ENCODE peak calls at places on chromosomes 6 and 20, in four cellular contexts. One of them, this sample, is unnamed.

GRCh38 chr6:26032387-26033131 is 54.7 kb upstream of the HFE start:
- DNase-seq in EL: peak
- DNase-seq in activated T-cell treated with anti-CD3 and anti-CD28 coated beads, Interleukin-2, amount 50 U/mL, for 72 hours: peak
- DNase-seq in effector CD8-positive, alpha-beta T cell: no peak
- DNase-seq in this sample: no peak

GRCh38 chr6:81752969-81753708 is 658 bp upstream of the TENT5A start:
- DNase-seq in effector CD8-positive, alpha-beta T cell: peak
- DNase-seq in EL: peak
- DNase-seq in activated T-cell treated with anti-CD3 and anti-CD28 coated beads, Interleukin-2, amount 50 U/mL, for 72 hours: peak
- DNase-seq in this sample: peak

GRCh38 chr6:135116566-135116965 is 61.9 kb upstream of the HBS1L start:
- DNase-seq in EL: no peak
- DNase-seq in activated T-cell treated with anti-CD3 and anti-CD28 coated beads, Interleukin-2, amount 50 U/mL, for 72 hours: peak
- DNase-seq in effector CD8-positive, alpha-beta T cell: no peak
- DNase-seq in this sample: no peak

GRCh38 chr20:62724692-62725595 is 16.3 kb downstream of the NTSR1 start:
- DNase-seq in EL: peak
- DNase-seq in effector CD8-positive, alpha-beta T cell: no peak
- DNase-seq in activated T-cell treated with anti-CD3 and anti-CD28 coated beads, Interleukin-2, amount 50 U/mL, for 72 hours: no peak
- DNase-seq in this sample: no peak

GRCh38 chr6:16254535-16254934 is 16.1 kb downstream of the GMPR start:
- DNase-seq in effector CD8-positive, alpha-beta T cell: no peak
- DNase-seq in EL: no peak
- DNase-seq in activated T-cell treated with anti-CD3 and anti-CD28 coated beads, Interleukin-2, amount 50 U/mL, for 72 hours: no peak
- DNase-seq in this sample: no peak

GRCh38 chr6:76861403-76861802 is 601.9 kb downstream of the HTR1B start:
- DNase-seq in effector CD8-positive, alpha-beta T cell: no peak
- DNase-seq in activated T-cell treated with anti-CD3 and anti-CD28 coated beads, Interleukin-2, amount 50 U/mL, for 72 hours: no peak
- DNase-seq in EL: peak
- DNase-seq in this sample: no peak

GRCh38 chr6:28896505-28897392 is 27.0 kb downstream of the TRIM27 start:
- DNase-seq in EL: peak
- DNase-seq in activated T-cell treated with anti-CD3 and anti-CD28 coated beads, Interleukin-2, amount 50 U/mL, for 72 hours: peak
- DNase-seq in effector CD8-positive, alpha-beta T cell: peak
- DNase-seq in this sample: peak

GRCh38 chr20:34350095-34350494 is 13.0 kb upstream of the ITCH start:
- DNase-seq in activated T-cell treated with anti-CD3 and anti-CD28 coated beads, Interleukin-2, amount 50 U/mL, for 72 hours: no peak
- DNase-seq in effector CD8-positive, alpha-beta T cell: no peak
- DNase-seq in EL: no peak
- DNase-seq in this sample: no peak

GRCh38 chr6:47922391-47922790 is 140.6 kb downstream of the OPN5 start:
- DNase-seq in effector CD8-positive, alpha-beta T cell: no peak
- DNase-seq in EL: no peak
- DNase-seq in activated T-cell treated with anti-CD3 and anti-CD28 coated beads, Interleukin-2, amount 50 U/mL, for 72 hours: no peak
- DNase-seq in this sample: no peak

GRCh38 chr6:97669191-97669651 is 386.2 kb upstream of the MMS22L start:
- DNase-seq in effector CD8-positive, alpha-beta T cell: no peak
- DNase-seq in EL: peak
- DNase-seq in activated T-cell treated with anti-CD3 and anti-CD28 coated beads, Interleukin-2, amount 50 U/mL, for 72 hours: peak
- DNase-seq in this sample: no peak

GRCh38 chr6:36129889-36130671 is at the start of gene MAPK13:
- DNase-seq in effector CD8-positive, alpha-beta T cell: no peak
- DNase-seq in EL: no peak
- DNase-seq in activated T-cell treated with anti-CD3 and anti-CD28 coated beads, Interleukin-2, amount 50 U/mL, for 72 hours: peak
- DNase-seq in this sample: no peak

GRCh38 chr6:12637960-12638641 is 78.5 kb upstream of the PHACTR1 start:
- DNase-seq in effector CD8-positive, alpha-beta T cell: no peak
- DNase-seq in EL: peak
- DNase-seq in activated T-cell treated with anti-CD3 and anti-CD28 coated beads, Interleukin-2, amount 50 U/mL, for 72 hours: peak
- DNase-seq in this sample: no peak

GRCh38 chr20:4233520-4233919 is 218.2 kb upstream of the RNF24 start:
- DNase-seq in activated T-cell treated with anti-CD3 and anti-CD28 coated beads, Interleukin-2, amount 50 U/mL, for 72 hours: no peak
- DNase-seq in EL: no peak
- DNase-seq in effector CD8-positive, alpha-beta T cell: no peak
- DNase-seq in this sample: no peak

GRCh38 chr20:50666709-50667310 is 24.5 kb downstream of the RIPOR3 start:
- DNase-seq in EL: no peak
- DNase-seq in effector CD8-positive, alpha-beta T cell: no peak
- DNase-seq in activated T-cell treated with anti-CD3 and anti-CD28 coated beads, Interleukin-2, amount 50 U/mL, for 72 hours: no peak
- DNase-seq in this sample: no peak

GRCh38 chr20:49627329-49627761 is 59.4 kb upstream of the PTGIS start:
- DNase-seq in activated T-cell treated with anti-CD3 and anti-CD28 coated beads, Interleukin-2, amount 50 U/mL, for 72 hours: no peak
- DNase-seq in effector CD8-positive, alpha-beta T cell: no peak
- DNase-seq in EL: no peak
- DNase-seq in this sample: no peak

GRCh38 chr20:59938221-59938620 is 1.9 kb downstream of the PPP1R3D start:
- DNase-seq in EL: peak
- DNase-seq in activated T-cell treated with anti-CD3 and anti-CD28 coated beads, Interleukin-2, amount 50 U/mL, for 72 hours: no peak
- DNase-seq in effector CD8-positive, alpha-beta T cell: no peak
- DNase-seq in this sample: no peak

GRCh38 chr20:33796263-33796906 is 14.8 kb upstream of the CHMP4B start:
- DNase-seq in EL: no peak
- DNase-seq in effector CD8-positive, alpha-beta T cell: no peak
- DNase-seq in activated T-cell treated with anti-CD3 and anti-CD28 coated beads, Interleukin-2, amount 50 U/mL, for 72 hours: no peak
- DNase-seq in this sample: no peak

GRCh38 chr6:168706471-168707177 is 265.6 kb downstream of the SMOC2 start:
- DNase-seq in effector CD8-positive, alpha-beta T cell: no peak
- DNase-seq in EL: no peak
- DNase-seq in activated T-cell treated with anti-CD3 and anti-CD28 coated beads, Interleukin-2, amount 50 U/mL, for 72 hours: no peak
- DNase-seq in this sample: no peak

GRCh38 chr6:148771212-148771601 is 24.4 kb downstream of the UST start:
- DNase-seq in activated T-cell treated with anti-CD3 and anti-CD28 coated beads, Interleukin-2, amount 50 U/mL, for 72 hours: no peak
- DNase-seq in EL: no peak
- DNase-seq in effector CD8-positive, alpha-beta T cell: no peak
- DNase-seq in this sample: no peak

GRCh38 chr6:113630365-113630737 is 226.8 kb upstream of the MARCKS start:
- DNase-seq in activated T-cell treated with anti-CD3 and anti-CD28 coated beads, Interleukin-2, amount 50 U/mL, for 72 hours: no peak
- DNase-seq in effector CD8-positive, alpha-beta T cell: no peak
- DNase-seq in EL: peak
- DNase-seq in this sample: no peak

GRCh38 chr20:57633945-57634491 is 13.8 kb upstream of the ZBP1 start:
- DNase-seq in EL: no peak
- DNase-seq in activated T-cell treated with anti-CD3 and anti-CD28 coated beads, Interleukin-2, amount 50 U/mL, for 72 hours: no peak
- DNase-seq in effector CD8-positive, alpha-beta T cell: no peak
- DNase-seq in this sample: no peak

GRCh38 chr6:151175924-151176445 is 63.8 kb upstream of the AKAP12 start:
- DNase-seq in effector CD8-positive, alpha-beta T cell: no peak
- DNase-seq in activated T-cell treated with anti-CD3 and anti-CD28 coated beads, Interleukin-2, amount 50 U/mL, for 72 hours: no peak
- DNase-seq in EL: no peak
- DNase-seq in this sample: no peak

GRCh38 chr20:54173653-54174451 is at the start of gene CYP24A1:
- DNase-seq in effector CD8-positive, alpha-beta T cell: no peak
- DNase-seq in EL: peak
- DNase-seq in activated T-cell treated with anti-CD3 and anti-CD28 coated beads, Interleukin-2, amount 50 U/mL, for 72 hours: no peak
- DNase-seq in this sample: no peak

GRCh38 chr20:20552076-20552475 is 160.4 kb downstream of the RALGAPA2 start:
- DNase-seq in EL: no peak
- DNase-seq in effector CD8-positive, alpha-beta T cell: no peak
- DNase-seq in activated T-cell treated with anti-CD3 and anti-CD28 coated beads, Interleukin-2, amount 50 U/mL, for 72 hours: no peak
- DNase-seq in this sample: no peak

GRCh38 chr6:79778794-79779193 is 147.7 kb downstream of the SH3BGRL2 start:
- DNase-seq in effector CD8-positive, alpha-beta T cell: no peak
- DNase-seq in EL: no peak
- DNase-seq in activated T-cell treated with anti-CD3 and anti-CD28 coated beads, Interleukin-2, amount 50 U/mL, for 72 hours: no peak
- DNase-seq in this sample: no peak

GRCh38 chr20:58852559-58853271 is at the start of gene GNAS:
- DNase-seq in activated T-cell treated with anti-CD3 and anti-CD28 coated beads, Interleukin-2, amount 50 U/mL, for 72 hours: peak
- DNase-seq in effector CD8-positive, alpha-beta T cell: peak
- DNase-seq in EL: peak
- DNase-seq in this sample: no peak

GRCh38 chr20:37677969-37678610 is 15.7 kb upstream of the CTNNBL1 start:
- DNase-seq in activated T-cell treated with anti-CD3 and anti-CD28 coated beads, Interleukin-2, amount 50 U/mL, for 72 hours: no peak
- DNase-seq in EL: no peak
- DNase-seq in effector CD8-positive, alpha-beta T cell: no peak
- DNase-seq in this sample: no peak

GRCh38 chr6:128275030-128275429 is 245.4 kb downstream of the PTPRK start:
- DNase-seq in EL: peak
- DNase-seq in activated T-cell treated with anti-CD3 and anti-CD28 coated beads, Interleukin-2, amount 50 U/mL, for 72 hours: no peak
- DNase-seq in effector CD8-positive, alpha-beta T cell: no peak
- DNase-seq in this sample: no peak

GRCh38 chr6:156976144-156977088 is 199.2 kb downstream of the ARID1B start:
- DNase-seq in effector CD8-positive, alpha-beta T cell: no peak
- DNase-seq in EL: peak
- DNase-seq in activated T-cell treated with anti-CD3 and anti-CD28 coated beads, Interleukin-2, amount 50 U/mL, for 72 hours: peak
- DNase-seq in this sample: no peak

GRCh38 chr20:19832875-19833274 is 74.8 kb downstream of the RIN2 start:
- DNase-seq in effector CD8-positive, alpha-beta T cell: no peak
- DNase-seq in activated T-cell treated with anti-CD3 and anti-CD28 coated beads, Interleukin-2, amount 50 U/mL, for 72 hours: peak
- DNase-seq in EL: no peak
- DNase-seq in this sample: no peak

GRCh38 chr20:63172726-63173125 is 43.2 kb downstream of the YTHDF1 start:
- DNase-seq in EL: no peak
- DNase-seq in effector CD8-positive, alpha-beta T cell: no peak
- DNase-seq in activated T-cell treated with anti-CD3 and anti-CD28 coated beads, Interleukin-2, amount 50 U/mL, for 72 hours: no peak
- DNase-seq in this sample: no peak

GRCh38 chr6:1179571-1180459 is 132.1 kb upstream of the FOXQ1 start:
- DNase-seq in EL: no peak
- DNase-seq in effector CD8-positive, alpha-beta T cell: no peak
- DNase-seq in activated T-cell treated with anti-CD3 and anti-CD28 coated beads, Interleukin-2, amount 50 U/mL, for 72 hours: no peak
- DNase-seq in this sample: no peak

GRCh38 chr6:88376759-88377387 is 210.7 kb upstream of the CNR1 start:
- DNase-seq in activated T-cell treated with anti-CD3 and anti-CD28 coated beads, Interleukin-2, amount 50 U/mL, for 72 hours: no peak
- DNase-seq in effector CD8-positive, alpha-beta T cell: no peak
- DNase-seq in EL: peak
- DNase-seq in this sample: no peak

GRCh38 chr6:138450445-138450844 is 46.4 kb downstream of the HEBP2 start:
- DNase-seq in EL: no peak
- DNase-seq in effector CD8-positive, alpha-beta T cell: no peak
- DNase-seq in activated T-cell treated with anti-CD3 and anti-CD28 coated beads, Interleukin-2, amount 50 U/mL, for 72 hours: no peak
- DNase-seq in this sample: no peak

GRCh38 chr6:11275598-11275997 is 43.1 kb upstream of the NEDD9 start:
- DNase-seq in EL: no peak
- DNase-seq in effector CD8-positive, alpha-beta T cell: no peak
- DNase-seq in activated T-cell treated with anti-CD3 and anti-CD28 coated beads, Interleukin-2, amount 50 U/mL, for 72 hours: no peak
- DNase-seq in this sample: no peak

GRCh38 chr6:12001004-12001705 is 11.0 kb upstream of the HIVEP1 start:
- DNase-seq in effector CD8-positive, alpha-beta T cell: no peak
- DNase-seq in activated T-cell treated with anti-CD3 and anti-CD28 coated beads, Interleukin-2, amount 50 U/mL, for 72 hours: no peak
- DNase-seq in EL: no peak
- DNase-seq in this sample: no peak

GRCh38 chr20:32589256-32589655 is 4.1 kb upstream of the NOL4L start:
- DNase-seq in effector CD8-positive, alpha-beta T cell: no peak
- DNase-seq in activated T-cell treated with anti-CD3 and anti-CD28 coated beads, Interleukin-2, amount 50 U/mL, for 72 hours: no peak
- DNase-seq in EL: peak
- DNase-seq in this sample: no peak

GRCh38 chr6:49966334-49966733 is 2.4 kb upstream of the DEFB114 start:
- DNase-seq in EL: no peak
- DNase-seq in activated T-cell treated with anti-CD3 and anti-CD28 coated beads, Interleukin-2, amount 50 U/mL, for 72 hours: no peak
- DNase-seq in effector CD8-positive, alpha-beta T cell: no peak
- DNase-seq in this sample: no peak

GRCh38 chr6:105045546-105045945 is 88.6 kb downstream of the LIN28B start:
- DNase-seq in effector CD8-positive, alpha-beta T cell: no peak
- DNase-seq in activated T-cell treated with anti-CD3 and anti-CD28 coated beads, Interleukin-2, amount 50 U/mL, for 72 hours: no peak
- DNase-seq in EL: peak
- DNase-seq in this sample: no peak

GRCh38 chr6:131309437-131309836 is 174.2 kb downstream of the AKAP7 start:
- DNase-seq in activated T-cell treated with anti-CD3 and anti-CD28 coated beads, Interleukin-2, amount 50 U/mL, for 72 hours: no peak
- DNase-seq in EL: no peak
- DNase-seq in effector CD8-positive, alpha-beta T cell: no peak
- DNase-seq in this sample: no peak

This sample was measured in natural killer cell.